ENCODE peak calls at places on chromosome 5, in four cellular contexts. One of them, this sample, is unnamed.

GRCh38 chr5:6497267-6497666 is 48.6 kb downstream of the UBE2QL1 start:
- ATAC-seq in Right ventricle myocardium inferior: no peak
- ATAC-seq in pancreas: no peak
- ATAC-seq in SK-N-SH treated with all-trans-retinoic acid at 6 μM for 48 hours: no peak
- ATAC-seq in this sample: no peak

GRCh38 chr5:166302189-166302588 is 1989.3 kb upstream of the WWC1 start:
- ATAC-seq in Right ventricle myocardium inferior: no peak
- ATAC-seq in pancreas: no peak
- ATAC-seq in SK-N-SH treated with all-trans-retinoic acid at 6 μM for 48 hours: no peak
- ATAC-seq in this sample: no peak

GRCh38 chr5:76547891-76548524 is 75.2 kb downstream of the F2RL2 start:
- ATAC-seq in Right ventricle myocardium inferior: no peak
- ATAC-seq in pancreas: peak
- ATAC-seq in SK-N-SH treated with all-trans-retinoic acid at 6 μM for 48 hours: no peak
- ATAC-seq in this sample: no peak

GRCh38 chr5:154519375-154519774 is 41.3 kb upstream of the HAND1 start:
- ATAC-seq in Right ventricle myocardium inferior: no peak
- ATAC-seq in pancreas: no peak
- ATAC-seq in SK-N-SH treated with all-trans-retinoic acid at 6 μM for 48 hours: no peak
- ATAC-seq in this sample: peak

GRCh38 chr5:11851402-11851801 is 52.8 kb downstream of the CTNND2 start:
- ATAC-seq in Right ventricle myocardium inferior: no peak
- ATAC-seq in pancreas: peak
- ATAC-seq in SK-N-SH treated with all-trans-retinoic acid at 6 μM for 48 hours: no peak
- ATAC-seq in this sample: peak

GRCh38 chr5:33936004-33936380 is 194 bp upstream of the RXFP3 start:
- ATAC-seq in Right ventricle myocardium inferior: peak
- ATAC-seq in pancreas: peak
- ATAC-seq in SK-N-SH treated with all-trans-retinoic acid at 6 μM for 48 hours: peak
- ATAC-seq in this sample: peak

GRCh38 chr5:169758886-169759285 is 121.8 kb downstream of the DOCK2 start:
- ATAC-seq in Right ventricle myocardium inferior: no peak
- ATAC-seq in pancreas: no peak
- ATAC-seq in SK-N-SH treated with all-trans-retinoic acid at 6 μM for 48 hours: no peak
- ATAC-seq in this sample: no peak

GRCh38 chr5:125412561-125413535 is 666.4 kb upstream of the ZNF608 start:
- ATAC-seq in Right ventricle myocardium inferior: peak
- ATAC-seq in pancreas: peak
- ATAC-seq in SK-N-SH treated with all-trans-retinoic acid at 6 μM for 48 hours: peak
- ATAC-seq in this sample: peak

GRCh38 chr5:83322273-83322924 is 149.1 kb upstream of the VCAN start:
- ATAC-seq in Right ventricle myocardium inferior: no peak
- ATAC-seq in pancreas: no peak
- ATAC-seq in SK-N-SH treated with all-trans-retinoic acid at 6 μM for 48 hours: peak
- ATAC-seq in this sample: no peak

This sample was measured in esophagus mucosa.